ENCODE peak calls at places on chromosomes 4 and X, in seven cellular contexts. J is fibroblast of lung, K is A673, A is H9, D is heart right ventricle, G is transverse colon, Z is osteoblast. M is an unnamed sample.
A peak's percentile ranks its signal among the peaks of the same experiment; 100 is the strongest.

GRCh38 chr4:5751073-5751917 is 40.3 kb downstream of the EVC start:
- DNase-seq in K (no peak), Z (peak; percentile 74), G (no peak), J (peak; percentile 96), D (no peak), A (peak; percentile 47), M (no peak)

GRCh38 chrX:102958794-102959193 is 21.7 kb downstream of the RAB40AL start:
- DNase-seq in D (no peak), J (peak; percentile 1), G (no peak), K (peak; percentile 25), A (no peak), Z (no peak), M (peak; percentile 34)

GRCh38 chr4:102308032-102308799 is 37.1 kb downstream of the SLC39A8 start:
- DNase-seq in D (no peak), G (no peak), Z (no peak), K (peak; percentile 43), A (no peak), J (peak; percentile 7), M (no peak)

GRCh38 chr4:93759506-93759905 is 69.0 kb upstream of the ATOH1 start:
- DNase-seq in D (no peak), Z (no peak), K (no peak), G (no peak), J (no peak), A (no peak), M (no peak)

GRCh38 chr4:39045791-39046221 is 13.6 kb upstream of the TMEM156 start:
- DNase-seq in A (no peak), K (no peak), Z (no peak), G (no peak), D (no peak), J (peak; percentile 40), M (no peak)

GRCh38 chrX:150683536-150684146 is 9.6 kb upstream of the MTMR1 start:
- DNase-seq in J (peak; percentile 49), G (no peak), D (no peak), K (peak; percentile 72), A (no peak), Z (peak; percentile 65), M (no peak)

GRCh38 chr4:118284169-118284568 is 68.6 kb downstream of the PRSS12 start:
- DNase-seq in D (no peak), K (no peak), Z (no peak), A (no peak), G (no peak), J (no peak), M (peak; percentile 4)

GRCh38 chr4:23788460-23788859 is 101.4 kb downstream of the PPARGC1A start:
- DNase-seq in G (no peak), Z (no peak), K (no peak), J (peak; percentile 40), A (no peak), D (no peak), M (peak; percentile 20)

GRCh38 chr4:108030332-108030731 is 40.6 kb downstream of the HADH start:
- DNase-seq in D (peak; percentile 25), K (peak; percentile 50), A (peak; percentile 72), G (peak; percentile 28), J (peak; percentile 73), Z (peak; percentile 88), M (peak; percentile 18)

GRCh38 chrX:140250363-140250762 is 254.5 kb downstream of the SOX3 start:
- DNase-seq in A (no peak), J (no peak), K (no peak), Z (no peak), D (no peak), G (no peak), M (no peak)

GRCh38 chrX:138946941-138947340 is 235.4 kb upstream of the FGF13 start:
- DNase-seq in K (peak; percentile 19), Z (no peak), D (no peak), G (no peak), J (no peak), A (no peak), M (no peak)

GRCh38 chr4:173493041-173493440 is 37.0 kb downstream of the HAND2 start:
- DNase-seq in Z (no peak), A (no peak), J (no peak), K (no peak), D (no peak), G (no peak), M (no peak)

GRCh38 chr4:128513664-128514484 is 226.3 kb upstream of the PGRMC2 start:
- DNase-seq in Z (no peak), G (no peak), K (no peak), A (no peak), D (no peak), J (peak; percentile 83), M (no peak)

GRCh38 chrX:137424679-137425078 is 141.2 kb upstream of the ZIC3 start:
- DNase-seq in K (no peak), Z (no peak), A (peak; percentile 58), J (no peak), G (no peak), D (no peak), M (no peak)

GRCh38 chrX:14729058-14729457 is 143.8 kb downstream of the FANCB start:
- DNase-seq in Z (no peak), D (no peak), G (no peak), K (no peak), A (no peak), J (no peak), M (no peak)

GRCh38 chrX:78329486-78329885 is 2.1 kb upstream of the CYSLTR1 start:
- DNase-seq in G (peak; percentile 14), D (no peak), K (no peak), Z (no peak), J (no peak), A (no peak), M (no peak)

GRCh38 chrX:153411255-153411987 is at the start of gene ZFP92:
- DNase-seq in Z (peak; percentile 90), G (peak; percentile 32), J (no peak), D (no peak), K (no peak), A (no peak), M (peak; percentile 13)

GRCh38 chrX:72624194-72624593 is 51.6 kb upstream of the HDAC8 start:
- DNase-seq in D (no peak), A (no peak), K (no peak), Z (no peak), J (no peak), G (no peak), M (no peak)

GRCh38 chrX:104641176-104641575 is 75.2 kb downstream of the IL1RAPL2 start:
- DNase-seq in J (no peak), Z (peak; percentile 29), D (no peak), K (no peak), G (no peak), A (peak; percentile 61), M (no peak)

GRCh38 chr4:149884529-149885206 is 69.0 kb upstream of the IQCM start:
- DNase-seq in D (no peak), G (peak; percentile 10), A (no peak), K (no peak), Z (no peak), J (no peak), M (no peak)

GRCh38 chr4:57037982-57038604 is 59.4 kb downstream of the POLR2B start:
- DNase-seq in K (peak; percentile 48), A (peak; percentile 79), G (peak; percentile 67), J (peak; percentile 53), D (peak; percentile 60), Z (no peak), M (peak; percentile 81)

GRCh38 chrX:134287356-134287755 is 50.4 kb downstream of the CCDC160 start:
- DNase-seq in K (no peak), G (no peak), A (no peak), D (no peak), Z (no peak), J (no peak), M (no peak)

GRCh38 chr4:55356991-55357461 is 11.0 kb downstream of the SRD5A3 start:
- DNase-seq in A (no peak), J (peak; percentile 38), Z (peak; percentile 89), D (no peak), K (no peak), G (no peak), M (no peak)

GRCh38 chr4:172892300-172892699 is 276.3 kb upstream of the GALNT7 start:
- DNase-seq in A (peak; percentile 54), G (no peak), J (peak; percentile 13), D (no peak), K (peak; percentile 45), Z (no peak), M (no peak)

DNA sequence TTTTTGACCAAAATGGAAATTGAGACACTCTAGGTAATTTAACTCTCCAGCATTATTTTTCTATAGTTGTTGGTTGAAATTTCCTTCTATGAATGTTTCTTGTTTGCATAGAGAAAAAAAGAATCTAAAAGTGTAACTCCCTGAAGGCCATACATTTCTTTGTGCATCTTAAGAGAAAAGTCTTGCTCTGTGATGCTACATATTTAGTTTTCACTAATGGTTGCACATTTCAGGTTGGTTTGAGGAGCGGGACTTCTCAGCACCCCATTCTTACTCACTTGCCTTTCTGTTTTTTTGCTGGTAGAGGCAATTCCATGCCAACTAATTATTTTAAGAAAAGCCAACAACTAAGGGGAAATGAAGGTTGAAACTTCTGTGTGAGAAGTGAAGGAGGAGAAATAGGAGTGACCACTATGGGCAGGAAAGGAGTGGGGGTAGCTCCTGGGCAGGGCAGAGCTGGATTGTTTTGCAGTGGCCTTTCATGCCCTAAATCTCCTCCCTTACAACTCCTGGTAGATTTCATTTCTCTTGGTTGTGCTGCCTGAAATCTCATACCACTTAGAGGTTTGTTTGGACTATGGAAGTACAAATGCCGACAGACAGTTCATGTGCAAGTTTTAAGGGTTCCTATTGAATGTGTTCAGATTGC is 76.6 kb downstream of the RAPGEF2 start:
- DNase-seq in G (no peak), D (no peak), K (no peak), A (no peak), J (no peak), Z (no peak), M (no peak)
- H3K4me1 ChIP-seq in G (peaks cover 24% of the 10 kb centered on the region), D (peaks cover 58% of the 10 kb centered on the region), K (peaks cover 36% of the 10 kb centered on the region), A (peaks cover 13% of the 10 kb centered on the region), J (peaks cover 4% of the 10 kb centered on the region), Z (peaks cover 28% of the 10 kb centered on the region), M (peaks cover 29% of the 10 kb centered on the region)

DNA sequence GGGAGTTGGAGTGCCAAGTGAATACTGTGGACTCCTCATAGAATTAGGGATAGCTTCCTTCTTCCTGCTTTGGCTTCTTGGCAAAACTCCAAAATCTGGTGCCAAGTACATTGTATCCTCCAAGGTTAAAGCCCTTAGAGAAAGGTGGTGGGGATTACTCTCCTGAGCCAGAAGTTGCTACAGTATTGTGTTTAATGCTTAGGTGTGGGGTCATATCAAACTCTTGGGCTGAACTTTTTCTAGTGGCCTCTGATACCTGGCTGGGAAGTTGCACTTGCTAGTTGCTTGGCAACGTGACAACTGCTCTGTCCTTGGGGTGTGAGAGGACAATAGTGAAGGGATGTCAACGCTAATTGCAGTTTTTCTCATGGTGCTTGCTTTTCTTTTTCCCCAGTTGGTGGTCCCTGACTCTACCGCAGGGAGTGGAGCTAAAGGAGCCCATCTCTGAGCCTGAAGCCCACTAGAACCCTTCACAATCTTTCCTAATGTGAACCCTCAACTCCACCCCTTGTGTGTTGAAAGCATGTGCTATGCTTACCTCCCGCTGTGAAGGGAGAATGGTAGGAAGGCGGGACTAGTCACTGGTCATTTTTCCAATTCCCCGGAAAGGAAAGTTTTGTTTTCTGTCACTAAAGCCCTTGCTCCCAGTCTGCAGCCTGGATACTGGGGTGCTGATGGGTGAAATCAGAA is 35.5 kb downstream of the DLG3 start:
- DNase-seq in Z (no peak), D (peak; percentile 29), K (no peak), A (peak; percentile 36), J (peak; percentile 11), G (peak; percentile 60), M (peak; percentile 74)
- H3K4me1 ChIP-seq in Z (peaks cover 42% of the 10 kb centered on the region), D (peaks cover 22% of the 10 kb centered on the region), K (peaks cover 7% of the 10 kb centered on the region), A (peaks cover 12% of the 10 kb centered on the region), J (peaks cover 23% of the 10 kb centered on the region), G (peaks cover 23% of the 10 kb centered on the region), M (peaks cover 83% of the 10 kb centered on the region)

GRCh38 chr4:7893539-7893938 is 46.1 kb downstream of the AFAP1 start:
- DNase-seq in D (no peak), Z (no peak), J (no peak), A (no peak), K (no peak), G (no peak), M (no peak)
- H3K4me1 ChIP-seq in D (peaks cover 5% of the 10 kb centered on the region), Z (peaks cover 51% of the 10 kb centered on the region), J (peaks cover 23% of the 10 kb centered on the region), A (peaks cover 9% of the 10 kb centered on the region), K (peaks cover 36% of the 10 kb centered on the region), G (peaks cover 5% of the 10 kb centered on the region), M (no peaks in the 10 kb centered on the region)

GRCh38 chr4:70715097-70715496 is 6.7 kb upstream of the RUFY3 start:
- DNase-seq in Z (peak; percentile 58), K (no peak), J (peak; percentile 42), G (no peak), D (no peak), A (no peak), M (no peak)
- H3K4me1 ChIP-seq in Z (peaks cover 26% of the 10 kb centered on the region), K (no peaks in the 10 kb centered on the region), J (no peaks in the 10 kb centered on the region), G (peaks cover 3% of the 10 kb centered on the region), D (peaks cover 4% of the 10 kb centered on the region), A (no peaks in the 10 kb centered on the region), M (peaks cover 39% of the 10 kb centered on the region)